ENCODE peak calls at places on chromosomes 12 and 14, in four cellular contexts. B is LNCaP clone FGC, G is foreskin fibroblast, J is keratinocyte. Q is an unnamed sample.
A peak's percentile ranks its signal among the peaks of the same experiment; 100 is the strongest.

GRCh38 chr12:79344855-79345840 is 345.6 kb downstream of the PAWR start:
- DNase-seq in G (peak; percentile 46), J (peak; percentile 28), B (peak; percentile 52), Q (peak; percentile 58)

GRCh38 chr14:71206766-71207371 is 299.6 kb downstream of the PCNX1 start:
- DNase-seq in B (no peak), J (no peak), G (peak; percentile 89), Q (no peak)

GRCh38 chr12:2794261-2794735 is 472 bp upstream of the FKBP4 start:
- DNase-seq in J (no peak), B (no peak), G (no peak), Q (no peak)

GRCh38 chr12:95634622-95635621 is 83.6 kb upstream of the USP44 start:
- DNase-seq in B (no peak), J (no peak), G (peak; percentile 60), Q (no peak)

GRCh38 chr14:94681300-94682060 is 69.3 kb downstream of the SERPINA3 start:
- DNase-seq in G (peak; percentile 69), J (peak; percentile 17), B (peak; percentile 61), Q (peak; percentile 20)

GRCh38 chr12:2795291-2796186 is 769 bp downstream of the FKBP4 start:
- DNase-seq in B (no peak), G (peak; percentile 88), J (no peak), Q (peak; percentile 66)

GRCh38 chr12:72738811-72739210 is 466.6 kb downstream of the TRHDE start:
- DNase-seq in G (no peak), B (peak; percentile 81), J (no peak), Q (no peak)

GRCh38 chr12:112349440-112349839 is 32.8 kb downstream of the HECTD4 start:
- DNase-seq in G (peak; percentile 19), J (no peak), B (no peak), Q (no peak)

GRCh38 chr14:36069535-36069900 is 107.0 kb downstream of the PTCSC3 start:
- DNase-seq in B (peak; percentile 69), J (peak; percentile 45), G (peak; percentile 23), Q (peak; percentile 14)

GRCh38 chr14:56002876-56003625 is 115.2 kb upstream of the PELI2 start:
- DNase-seq in G (no peak), B (no peak), J (no peak), Q (peak; percentile 14)

GRCh38 chr12:124952801-124953200 is 36.1 kb downstream of the DHX37 start:
- DNase-seq in B (no peak), J (no peak), G (no peak), Q (no peak)
- TF ChIP-seq CTCF in B (no peak), J (no peak), G (no peak), Q (no peak)

DNA sequence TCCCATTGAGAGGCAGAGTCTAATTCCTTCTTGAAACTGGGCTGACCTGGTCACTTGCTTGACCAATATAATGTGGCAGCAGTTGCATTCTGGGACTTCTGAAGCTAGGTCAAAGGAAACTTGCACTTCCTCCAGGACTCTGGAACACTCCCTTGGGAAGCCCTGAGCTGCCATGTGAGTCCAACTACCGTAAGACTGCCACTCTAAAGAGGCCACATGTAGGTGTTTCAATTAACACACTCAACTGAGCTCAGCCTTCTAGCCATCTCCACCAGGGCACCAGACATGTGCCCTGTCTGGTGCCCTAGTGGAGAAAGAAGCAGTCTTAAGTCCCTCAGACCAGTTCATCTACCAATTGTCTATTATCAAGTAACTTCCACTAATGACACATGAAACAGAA is 6.1 kb upstream of the TEP1 start:
- DNase-seq in G (peak; percentile 21), J (no peak), B (no peak), Q (no peak)
- H3K4me3 ChIP-seq in G (no peak overlapping the region), J (no peak overlapping the region), B (no peak overlapping the region), Q (no peak overlapping the region)

GRCh38 chr14:59428581-59429012 is 36.6 kb downstream of the GPR135 start:
- DNase-seq in J (no peak), B (no peak), G (peak; percentile 86), Q (no peak)
- TF ChIP-seq CTCF in J (no peak), B (peak; percentile 19), G (peak; percentile 41), Q (no peak)

GRCh38 chr12:94150483-94151225 is 2.3 kb downstream of the PLXNC1 start:
- DNase-seq in G (no peak), J (no peak), B (no peak), Q (peak; percentile 81)
- H3K4me3 ChIP-seq in G (peak overlapping the region; percentile 45), J (no peak overlapping the region), B (no peak overlapping the region), Q (peak overlapping the region; percentile 91)

DNA sequence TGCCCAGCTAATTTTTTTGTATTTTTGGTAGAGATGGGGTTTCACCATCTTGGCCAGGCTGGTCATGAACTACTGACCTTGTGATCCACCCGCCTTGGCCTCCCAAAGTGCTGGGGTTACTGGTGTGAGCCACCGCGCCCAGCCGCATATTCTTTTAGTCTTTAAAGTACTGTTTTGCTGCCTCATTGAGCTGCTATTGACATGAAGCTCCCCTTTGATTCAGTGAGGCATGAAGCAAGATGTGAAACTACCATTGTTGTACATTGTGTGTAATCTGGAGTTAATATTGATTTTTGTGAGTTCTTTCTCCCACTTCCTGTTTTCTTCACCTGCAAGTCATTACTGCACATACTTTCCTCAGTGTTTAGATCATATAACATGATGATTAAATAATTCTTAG is 80.8 kb downstream of the MNAT1 start:
- DNase-seq in B (no peak), J (no peak), G (peak; percentile 50), Q (no peak)
- TF ChIP-seq CTCF in B (no peak), J (no peak), G (no peak), Q (no peak)

GRCh38 chr14:21267431-21267845 is 1.8 kb downstream of the HNRNPC start:
- DNase-seq in J (no peak), G (no peak), B (no peak), Q (peak; percentile 77)
- H3K4me3 ChIP-seq in J (peak overlapping the region; percentile 84), G (peak overlapping the region; percentile 95), B (peak overlapping the region; percentile 96), Q (peak overlapping the region; percentile 86)

DNA sequence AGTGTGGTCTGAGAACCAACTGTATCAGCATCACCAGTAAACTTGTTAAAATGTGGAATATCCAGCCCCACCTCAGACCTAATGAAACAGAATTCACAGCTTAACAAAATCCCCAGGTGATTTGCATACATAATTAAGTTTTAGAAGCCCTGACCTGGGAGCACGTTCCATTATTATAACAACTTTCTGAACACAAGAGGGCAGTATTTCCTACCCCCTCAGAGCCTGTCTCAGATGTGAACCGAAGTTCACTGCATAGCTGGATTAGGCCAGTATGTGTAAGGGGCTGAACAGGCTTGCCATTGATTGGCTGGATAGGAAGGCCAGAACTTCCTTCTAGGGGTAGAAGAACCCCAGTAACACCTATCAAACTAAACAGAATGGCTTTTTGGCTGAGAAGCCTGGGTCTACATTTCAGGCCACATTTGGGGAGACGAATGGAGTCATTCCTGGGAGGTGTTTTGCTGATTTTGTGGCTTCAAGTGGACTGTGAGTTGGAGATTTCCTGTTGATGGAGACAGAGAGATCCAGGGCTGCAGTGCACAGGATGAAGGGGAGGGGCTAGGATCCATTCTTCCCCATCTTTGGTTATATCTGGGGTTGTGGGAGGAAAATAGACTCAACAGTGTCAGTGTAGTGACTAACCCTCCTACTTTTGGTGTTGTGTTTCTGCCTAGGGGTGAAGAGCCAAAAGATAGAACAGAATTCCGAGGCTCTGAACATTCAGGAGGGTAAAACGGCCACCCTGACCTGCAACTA is 94.7 kb upstream of the OR4E1 start:
- DNase-seq in J (no peak), B (no peak), G (no peak), Q (peak; percentile 79)
- TF ChIP-seq CTCF in J (peak; percentile 56), B (peak; percentile 73), G (no peak), Q (peak; percentile 53)

Q was measured in MM.1S.